ENCODE peak calls at places on chromosomes 4 and X, in seven cellular contexts. One of them, this sample, is unnamed.

GRCh38 chr4:27886075-27886474 is 1025.4 kb downstream of the STIM2 start:
- DNase-seq in GM10248: no peak
- DNase-seq in stimulated activated CD8-positive, alpha-beta memory T cell treated with anti-CD3 and anti-CD28 coated beads, Interleukin-2, amount 100 ng/mL, for 48 hours: no peak
- DNase-seq in activated CD8-positive, alpha-beta T cell treated with anti-CD3 and anti-CD28 coated beads for 36 hours: no peak
- DNase-seq in NCI-H345: no peak
- DNase-seq in endothelial cell: no peak
- DNase-seq in cardiac fibroblast: no peak
- DNase-seq in this sample: no peak

GRCh38 chr4:22500128-22500611 is 15.7 kb downstream of the ADGRA3 start:
- DNase-seq in endothelial cell: no peak
- DNase-seq in GM10248: no peak
- DNase-seq in NCI-H345: peak
- DNase-seq in stimulated activated CD8-positive, alpha-beta memory T cell treated with anti-CD3 and anti-CD28 coated beads, Interleukin-2, amount 100 ng/mL, for 48 hours: no peak
- DNase-seq in activated CD8-positive, alpha-beta T cell treated with anti-CD3 and anti-CD28 coated beads for 36 hours: no peak
- DNase-seq in cardiac fibroblast: no peak
- DNase-seq in this sample: no peak

GRCh38 chr4:91113130-91113706 is 986.0 kb downstream of the CCSER1 start:
- DNase-seq in endothelial cell: no peak
- DNase-seq in stimulated activated CD8-positive, alpha-beta memory T cell treated with anti-CD3 and anti-CD28 coated beads, Interleukin-2, amount 100 ng/mL, for 48 hours: no peak
- DNase-seq in NCI-H345: peak
- DNase-seq in GM10248: peak
- DNase-seq in activated CD8-positive, alpha-beta T cell treated with anti-CD3 and anti-CD28 coated beads for 36 hours: no peak
- DNase-seq in cardiac fibroblast: peak
- DNase-seq in this sample: peak

GRCh38 chr4:6909970-6910339 is 329 bp downstream of the TBC1D14 start:
- DNase-seq in cardiac fibroblast: no peak
- DNase-seq in activated CD8-positive, alpha-beta T cell treated with anti-CD3 and anti-CD28 coated beads for 36 hours: peak
- DNase-seq in NCI-H345: no peak
- DNase-seq in endothelial cell: peak
- DNase-seq in stimulated activated CD8-positive, alpha-beta memory T cell treated with anti-CD3 and anti-CD28 coated beads, Interleukin-2, amount 100 ng/mL, for 48 hours: no peak
- DNase-seq in GM10248: no peak
- DNase-seq in this sample: no peak

GRCh38 chr4:10063544-10064300 is 42.4 kb upstream of the SLC2A9 start:
- DNase-seq in endothelial cell: peak
- DNase-seq in NCI-H345: peak
- DNase-seq in stimulated activated CD8-positive, alpha-beta memory T cell treated with anti-CD3 and anti-CD28 coated beads, Interleukin-2, amount 100 ng/mL, for 48 hours: no peak
- DNase-seq in GM10248: no peak
- DNase-seq in cardiac fibroblast: peak
- DNase-seq in activated CD8-positive, alpha-beta T cell treated with anti-CD3 and anti-CD28 coated beads for 36 hours: no peak
- DNase-seq in this sample: peak

GRCh38 chr4:153485860-153486259 is 19.7 kb downstream of the TMEM131L start:
- DNase-seq in stimulated activated CD8-positive, alpha-beta memory T cell treated with anti-CD3 and anti-CD28 coated beads, Interleukin-2, amount 100 ng/mL, for 48 hours: no peak
- DNase-seq in cardiac fibroblast: no peak
- DNase-seq in GM10248: no peak
- DNase-seq in endothelial cell: no peak
- DNase-seq in NCI-H345: no peak
- DNase-seq in activated CD8-positive, alpha-beta T cell treated with anti-CD3 and anti-CD28 coated beads for 36 hours: no peak
- DNase-seq in this sample: no peak

GRCh38 chr4:1472911-1473518 is 66.8 kb upstream of the NKX1-1 start:
- DNase-seq in GM10248: no peak
- DNase-seq in NCI-H345: no peak
- DNase-seq in endothelial cell: no peak
- DNase-seq in stimulated activated CD8-positive, alpha-beta memory T cell treated with anti-CD3 and anti-CD28 coated beads, Interleukin-2, amount 100 ng/mL, for 48 hours: no peak
- DNase-seq in cardiac fibroblast: no peak
- DNase-seq in activated CD8-positive, alpha-beta T cell treated with anti-CD3 and anti-CD28 coated beads for 36 hours: no peak
- DNase-seq in this sample: no peak

GRCh38 chr4:127610488-127610887 is 22.3 kb upstream of the INTU start:
- DNase-seq in stimulated activated CD8-positive, alpha-beta memory T cell treated with anti-CD3 and anti-CD28 coated beads, Interleukin-2, amount 100 ng/mL, for 48 hours: no peak
- DNase-seq in activated CD8-positive, alpha-beta T cell treated with anti-CD3 and anti-CD28 coated beads for 36 hours: no peak
- DNase-seq in GM10248: no peak
- DNase-seq in NCI-H345: no peak
- DNase-seq in cardiac fibroblast: no peak
- DNase-seq in endothelial cell: no peak
- DNase-seq in this sample: no peak

GRCh38 chr4:158020175-158020574 is 152.7 kb downstream of the GASK1B start:
- DNase-seq in stimulated activated CD8-positive, alpha-beta memory T cell treated with anti-CD3 and anti-CD28 coated beads, Interleukin-2, amount 100 ng/mL, for 48 hours: no peak
- DNase-seq in cardiac fibroblast: peak
- DNase-seq in activated CD8-positive, alpha-beta T cell treated with anti-CD3 and anti-CD28 coated beads for 36 hours: no peak
- DNase-seq in endothelial cell: no peak
- DNase-seq in GM10248: no peak
- DNase-seq in NCI-H345: no peak
- DNase-seq in this sample: peak

GRCh38 chrX:44344194-44344593 is 722 bp upstream of the EFHC2 start:
- DNase-seq in stimulated activated CD8-positive, alpha-beta memory T cell treated with anti-CD3 and anti-CD28 coated beads, Interleukin-2, amount 100 ng/mL, for 48 hours: peak
- DNase-seq in NCI-H345: no peak
- DNase-seq in cardiac fibroblast: no peak
- DNase-seq in GM10248: no peak
- DNase-seq in activated CD8-positive, alpha-beta T cell treated with anti-CD3 and anti-CD28 coated beads for 36 hours: peak
- DNase-seq in endothelial cell: no peak
- DNase-seq in this sample: peak

GRCh38 chr4:3399277-3400194 is 42.2 kb upstream of the HGFAC start:
- DNase-seq in stimulated activated CD8-positive, alpha-beta memory T cell treated with anti-CD3 and anti-CD28 coated beads, Interleukin-2, amount 100 ng/mL, for 48 hours: no peak
- DNase-seq in NCI-H345: no peak
- DNase-seq in GM10248: no peak
- DNase-seq in activated CD8-positive, alpha-beta T cell treated with anti-CD3 and anti-CD28 coated beads for 36 hours: peak
- DNase-seq in cardiac fibroblast: peak
- DNase-seq in endothelial cell: no peak
- DNase-seq in this sample: peak